ENCODE peak calls at places on chromosomes 16 and 17, in five cellular contexts. Q is transverse colon, N is A549, M is SK-N-SH, V is esophagus muscularis mucosa. W is an unnamed sample.

GRCh38 chr17:45104029-45104428 is 28.3 kb downstream of the PLCD3 start:
- DNase-seq in N (no peak), Q (no peak), M (no peak), V (no peak), W (no peak)

GRCh38 chr17:50679008-50679544 is 28.6 kb downstream of the ANKRD40 start:
- DNase-seq in M (no peak), Q (no peak), V (no peak), N (no peak), W (no peak)

GRCh38 chr16:25690563-25691143 is 1.1 kb upstream of the HS3ST4 start:
- DNase-seq in Q (no peak), V (no peak), N (no peak), M (no peak), W (no peak)

GRCh38 chr16:35639233-35640205 is 2180.1 kb downstream of the TP53TG3F start:
- DNase-seq in N (no peak), Q (no peak), M (no peak), V (peak), W (no peak)

GRCh38 chr17:10735821-10736220 is 6.0 kb upstream of the TMEM220 start:
- DNase-seq in N (no peak), Q (no peak), M (no peak), V (no peak), W (no peak)

GRCh38 chr16:83682858-83683235 is 124.9 kb upstream of the HSBP1 start:
- DNase-seq in V (no peak), N (no peak), Q (no peak), M (no peak), W (no peak)

GRCh38 chr17:76736349-76737081 is 616 bp downstream of the SRSF2 start:
- DNase-seq in Q (peak), V (peak), N (peak), M (peak), W (peak)

GRCh38 chr16:65071371-65072311 is 50.2 kb downstream of the CDH11 start:
- DNase-seq in V (peak), N (no peak), M (no peak), Q (peak), W (peak)

GRCh38 chr17:34361478-34362061 is 1.5 kb downstream of the CCL1 start:
- DNase-seq in V (peak), M (peak), Q (peak), N (peak), W (peak)

GRCh38 chr17:18948476-18949006 is 3.4 kb upstream of the SLC5A10 start:
- DNase-seq in Q (no peak), N (no peak), V (no peak), M (no peak), W (no peak)

GRCh38 chr17:2085648-2085949 is 30.7 kb downstream of the HIC1 start:
- DNase-seq in Q (no peak), M (no peak), V (no peak), N (no peak), W (peak)

GRCh38 chr16:7423436-7423941 is 90.8 kb downstream of the RBFOX1 start:
- DNase-seq in N (no peak), V (no peak), Q (no peak), M (no peak), W (no peak)

GRCh38 chr17:67019809-67020208 is 24.5 kb upstream of the CACNG1 start:
- DNase-seq in V (no peak), N (no peak), M (no peak), Q (no peak), W (no peak)

GRCh38 chr17:38815576-38816193 is 9.4 kb downstream of the CWC25 start:
- DNase-seq in Q (no peak), V (no peak), N (peak), M (no peak), W (no peak)

GRCh38 chr17:78839173-78839761 is 1.3 kb downstream of the USP36 start:
- DNase-seq in Q (no peak), M (no peak), N (no peak), V (no peak), W (no peak)

GRCh38 chr17:81655378-81656117 is 794 bp downstream of the PDE6G start:
- DNase-seq in N (no peak), V (no peak), M (no peak), Q (no peak), W (no peak)

GRCh38 chr16:68752602-68753001 is 15.5 kb downstream of the CDH1 start:
- DNase-seq in V (no peak), N (peak), M (no peak), Q (peak), W (no peak)

GRCh38 chr16:56657555-56658430 is at the start of gene MT1F:
- DNase-seq in M (peak), V (no peak), N (peak), Q (peak), W (peak)

GRCh38 chr17:17979778-17980177 is 7.1 kb downstream of the DRC3 start:
- DNase-seq in Q (no peak), M (no peak), N (no peak), V (no peak), W (no peak)

GRCh38 chr17:1997587-1998425 is 27.3 kb downstream of the RTN4RL1 start:
- DNase-seq in M (no peak), Q (peak), N (peak), V (no peak), W (no peak)

DNA sequence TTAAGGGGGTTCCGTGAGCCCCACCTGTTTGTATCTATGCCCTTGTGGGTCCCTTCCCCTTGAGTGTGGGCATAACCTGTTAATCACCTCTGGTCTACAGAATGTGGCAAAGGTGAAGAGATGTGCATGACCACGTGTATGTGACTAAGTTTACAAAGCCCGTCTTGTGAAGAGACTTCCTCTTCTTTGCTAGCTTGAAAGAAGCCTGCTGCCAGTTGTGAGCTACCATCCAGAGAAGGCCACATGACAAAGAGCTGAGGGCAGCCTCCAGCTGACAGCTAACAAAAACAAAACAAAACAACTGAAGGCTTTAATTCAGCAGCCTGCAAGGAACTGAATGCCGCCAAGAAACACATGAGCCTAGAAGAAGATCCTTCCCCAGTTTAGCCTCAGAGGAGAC is 112.0 kb downstream of the AXIN2 start:
- DNase-seq in M (no peak), V (no peak), N (no peak), Q (no peak), W (no peak)
- TF ChIP-seq EP300 in M (no peak), V (no peak), N (no peak), Q (no peak), W (no peak)

DNA sequence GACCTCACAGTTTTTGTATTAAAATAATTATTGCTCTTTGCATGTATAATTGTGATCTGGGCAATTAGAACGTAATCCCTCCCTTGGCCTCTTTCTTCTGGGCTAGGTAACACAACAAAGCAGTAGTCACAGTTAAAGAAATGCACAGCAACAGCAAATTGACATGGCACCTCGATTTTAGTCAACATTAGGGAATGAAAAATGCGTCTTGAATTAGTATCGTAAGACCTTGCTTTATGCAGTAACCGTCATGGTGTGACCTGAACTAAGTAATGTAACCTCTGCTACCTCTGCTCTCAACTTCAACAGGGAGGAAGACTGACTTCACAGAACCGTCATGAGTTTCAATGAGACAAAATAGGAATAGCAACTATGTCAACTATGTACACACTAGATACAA is 265.4 kb upstream of the MAF start:
- DNase-seq in V (peak), Q (no peak), N (no peak), M (no peak), W (no peak)
- H3K4me3 ChIP-seq in V (no peak), Q (no peak), N (no peak), M (no peak), W (no peak)

GRCh38 chr17:21127508-21128077 is 829 bp downstream of the DHRS7B start:
- DNase-seq in V (no peak), Q (no peak), M (no peak), N (no peak), W (no peak)
- H3K27ac ChIP-seq in V (peak), Q (peak), M (peak), N (peak), W (peak)

GRCh38 chr17:57514614-57515013 is 230.5 kb downstream of the CCDC182 start:
- DNase-seq in N (no peak), Q (no peak), V (no peak), M (no peak), W (no peak)

GRCh38 chr17:57517519-57518342 is 227.4 kb downstream of the CCDC182 start:
- DNase-seq in M (no peak), N (peak), Q (no peak), V (no peak), W (no peak)

GRCh38 chr17:57515662-57516211 is 229.4 kb downstream of the CCDC182 start:
- DNase-seq in N (no peak), V (no peak), M (no peak), Q (no peak), W (no peak)

GRCh38 chr17:57517216-57517518 is 227.9 kb downstream of the CCDC182 start:
- DNase-seq in N (no peak), M (no peak), V (no peak), Q (no peak), W (no peak)

GRCh38 chr17:57516290-57517215 is 228.5 kb downstream of the CCDC182 start:
- DNase-seq in Q (no peak), N (no peak), M (no peak), V (no peak), W (no peak)
- TF ChIP-seq EP300 in Q (no peak), N (no peak), M (no peak), V (no peak), W (no peak)

DNA sequence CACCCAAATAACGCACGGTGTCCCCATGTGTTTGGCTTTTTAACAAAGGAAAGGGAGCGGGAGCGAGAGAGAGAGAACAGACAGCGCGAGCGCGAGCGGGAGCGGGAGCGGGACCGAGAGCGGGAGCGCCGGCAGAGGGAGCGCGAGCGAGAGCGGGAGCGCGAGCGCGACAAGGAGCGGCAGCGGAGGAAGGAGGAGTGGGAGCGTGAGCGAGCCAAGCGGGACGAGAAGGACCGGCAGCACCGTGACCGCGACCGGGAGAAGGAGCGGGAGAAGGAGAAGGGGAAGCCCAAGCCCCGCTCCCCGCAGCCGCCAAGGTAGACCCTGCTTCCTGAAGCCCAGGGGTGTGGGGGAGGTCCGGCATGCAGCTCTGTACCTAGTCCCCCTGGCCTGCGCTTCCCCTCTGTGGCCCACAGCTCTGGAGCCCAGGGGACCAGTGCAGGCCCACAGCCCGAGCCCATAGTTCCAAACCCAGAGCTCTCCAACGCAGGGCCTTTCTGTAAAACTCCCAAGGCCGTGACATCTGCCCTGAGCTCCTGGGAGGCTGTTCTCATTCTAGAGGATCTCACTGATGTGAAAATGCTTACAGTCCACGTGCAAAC is 27.1 kb upstream of the IL17C start:
- DNase-seq in M (no peak), V (no peak), Q (no peak), N (no peak), W (no peak)
- H3K4me3 ChIP-seq in M (no peak), V (no peak), Q (no peak), N (no peak), W (no peak)

DNA sequence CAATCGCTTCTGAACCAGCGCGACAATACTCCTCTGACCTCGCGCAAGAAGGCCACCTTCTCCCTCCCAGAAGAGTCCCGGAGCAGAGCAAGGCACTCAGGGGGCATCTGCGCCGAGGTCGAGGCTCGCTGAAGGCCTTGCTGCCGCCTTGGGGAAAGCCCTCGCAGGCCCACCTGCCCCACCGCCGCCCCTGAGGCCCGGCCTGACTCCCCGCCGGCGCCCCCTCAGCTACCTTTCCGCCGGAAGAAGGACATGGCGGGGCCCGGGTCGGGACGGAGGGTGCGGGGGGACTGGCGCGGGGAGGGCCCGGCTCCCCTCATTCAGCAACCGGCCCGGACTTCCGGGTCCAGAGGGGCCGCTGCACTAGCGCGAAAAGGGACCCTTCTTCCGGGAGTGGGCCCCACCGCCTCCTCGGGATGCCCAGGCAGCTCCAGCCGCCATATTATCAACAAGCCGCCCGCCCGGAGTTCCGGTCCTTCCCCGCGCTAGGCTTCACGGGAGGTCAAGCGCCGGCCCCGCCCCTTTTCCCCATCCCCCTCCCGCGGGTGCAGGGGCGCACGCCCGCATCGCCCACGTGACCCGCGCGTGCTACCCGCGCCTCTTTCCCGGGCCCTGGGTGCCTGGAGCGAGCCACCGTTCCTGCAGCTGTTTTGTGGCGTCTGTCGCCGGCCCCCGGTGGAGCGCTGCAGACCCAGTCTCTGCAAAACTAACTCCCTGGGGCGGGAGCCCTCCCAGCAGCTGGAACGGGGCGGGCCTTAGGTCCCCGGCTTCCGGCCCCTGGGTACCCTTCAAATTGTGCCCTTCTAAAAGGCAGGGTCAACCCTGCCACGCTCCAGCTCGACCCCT is at the start of gene AKAP10:
- DNase-seq in N (peak), V (peak), Q (peak), M (peak), W (peak)
- H3K27ac ChIP-seq in N (peak), V (peak), Q (peak), M (peak), W (peak)

GRCh38 chr16:21524068-21524751 is 75.2 kb upstream of the METTL9 start:
- DNase-seq in M (no peak), V (no peak), N (no peak), Q (no peak), W (no peak)

GRCh38 chr16:21523411-21524067 is 75.8 kb upstream of the METTL9 start:
- DNase-seq in M (no peak), V (no peak), N (no peak), Q (no peak), W (no peak)

DNA sequence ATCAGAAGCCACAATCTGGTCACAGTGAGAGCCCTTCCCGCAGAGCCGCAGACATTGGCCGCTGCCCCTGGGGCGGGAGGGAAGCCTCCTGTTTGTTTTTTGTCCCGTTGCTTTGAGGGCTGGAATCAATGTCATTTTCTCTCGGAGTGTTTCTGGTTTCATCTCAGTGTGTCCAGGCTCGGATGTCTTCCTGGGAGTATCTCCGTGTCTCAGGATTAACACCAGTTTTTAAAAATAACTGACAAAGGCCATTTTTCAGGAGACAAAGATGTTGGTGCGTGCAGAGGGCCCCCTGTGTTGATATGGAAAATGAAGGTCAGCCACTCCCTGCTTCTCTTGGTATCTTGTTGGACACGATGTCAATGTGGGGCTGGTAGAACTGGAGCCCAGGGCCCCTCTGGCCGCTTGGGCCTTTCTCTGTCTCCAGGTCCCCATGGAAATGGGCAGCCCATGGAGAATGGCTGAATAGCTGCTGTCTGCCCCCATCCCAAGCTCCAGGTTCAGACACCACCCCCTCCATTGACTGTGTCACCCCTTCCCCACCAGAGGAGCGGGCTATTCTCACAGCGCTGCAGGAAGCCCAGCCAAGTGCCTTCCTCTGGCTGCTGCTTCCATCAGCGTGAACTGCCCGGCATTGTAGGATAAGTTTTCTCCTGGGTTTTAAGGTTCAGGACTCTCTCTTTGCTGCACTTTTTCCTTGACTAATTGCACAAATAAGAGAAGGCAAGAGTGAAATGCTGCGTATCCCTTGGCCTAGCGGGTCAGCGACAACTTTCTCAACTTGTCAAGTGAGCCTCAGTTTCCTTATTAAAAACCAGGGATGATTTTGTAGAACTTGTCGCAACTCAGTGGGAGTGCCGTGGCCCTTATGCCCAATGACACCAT is 72.2 kb upstream of the METTL9 start:
- DNase-seq in N (no peak), V (no peak), Q (no peak), M (peak), W (no peak)
- TF ChIP-seq EP300 in N (no peak), V (no peak), Q (no peak), M (no peak), W (no peak)

GRCh38 chr16:49640606-49641005 is 215.3 kb downstream of the ZNF423 start:
- DNase-seq in N (no peak), Q (no peak), V (no peak), M (peak), W (no peak)

GRCh38 chr16:49645263-49645662 is 210.6 kb downstream of the ZNF423 start:
- DNase-seq in M (no peak), Q (no peak), N (no peak), V (no peak), W (no peak)

GRCh38 chr16:49644143-49644460 is 211.8 kb downstream of the ZNF423 start:
- DNase-seq in Q (no peak), M (no peak), N (no peak), V (no peak), W (no peak)

GRCh38 chr16:49641250-49641649 is 214.7 kb downstream of the ZNF423 start:
- DNase-seq in Q (no peak), M (no peak), N (no peak), V (no peak), W (no peak)

GRCh38 chr16:49643429-49644142 is 212.3 kb downstream of the ZNF423 start:
- DNase-seq in M (no peak), N (no peak), V (no peak), Q (no peak), W (no peak)
- H3K4me3 ChIP-seq in M (no peak), N (no peak), V (no peak), Q (no peak), W (no peak)

DNA sequence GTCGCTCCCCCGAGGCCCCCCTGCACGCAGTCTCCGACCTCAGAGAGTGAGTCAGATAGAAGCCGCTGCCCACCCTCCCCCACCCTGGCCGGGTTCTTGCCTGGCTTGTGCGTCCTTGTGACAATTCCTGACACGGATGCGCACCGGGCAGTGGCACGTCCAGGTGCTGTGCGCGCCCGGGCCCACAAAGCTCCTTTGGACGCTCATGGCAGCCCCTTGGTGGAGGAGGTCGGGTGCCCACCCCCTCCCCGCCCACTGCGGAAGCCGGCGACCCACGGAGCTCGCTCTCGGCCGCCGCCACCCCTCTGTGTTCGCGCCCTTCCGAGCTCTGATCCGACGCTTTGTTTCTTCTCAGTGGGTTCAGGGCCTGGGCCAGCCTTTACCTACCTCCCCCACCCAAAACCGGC is 662 bp upstream of the TUBB3 start:
- DNase-seq in Q (peak), N (peak), V (no peak), M (peak), W (peak)
- H3K27ac ChIP-seq in Q (peak), N (peak), V (peak), M (peak), W (no peak)